ENCODE peak calls at places on chromosomes 2 and 18, in seven cellular contexts. One of them, this sample, is unnamed.

GRCh38 chr2:67389286-67389685 is 7.8 kb upstream of the ETAA1 start:
- DNase-seq in tibial artery: no peak
- DNase-seq in GM23338: peak; percentile 58
- DNase-seq in colonic mucosa: no peak
- DNase-seq in OCI-LY7: no peak
- DNase-seq in AG10803: peak; percentile 79
- DNase-seq in fibroblast of pulmonary artery: peak; percentile 78
- DNase-seq in this sample: peak; percentile 64

GRCh38 chr2:238602223-238602945 is 175.7 kb downstream of the ASB1 start:
- DNase-seq in tibial artery: no peak
- DNase-seq in GM23338: no peak
- DNase-seq in colonic mucosa: no peak
- DNase-seq in OCI-LY7: no peak
- DNase-seq in AG10803: no peak
- DNase-seq in fibroblast of pulmonary artery: no peak
- DNase-seq in this sample: no peak

GRCh38 chr2:1283020-1283801 is 130.1 kb upstream of the TPO start:
- DNase-seq in tibial artery: no peak
- DNase-seq in GM23338: no peak
- DNase-seq in colonic mucosa: no peak
- DNase-seq in OCI-LY7: no peak
- DNase-seq in AG10803: no peak
- DNase-seq in fibroblast of pulmonary artery: no peak
- DNase-seq in this sample: no peak

GRCh38 chr2:32706815-32707214 is 79.0 kb downstream of the TTC27 start:
- DNase-seq in tibial artery: no peak
- DNase-seq in GM23338: no peak
- DNase-seq in colonic mucosa: no peak
- DNase-seq in OCI-LY7: no peak
- DNase-seq in AG10803: no peak
- DNase-seq in fibroblast of pulmonary artery: no peak
- DNase-seq in this sample: no peak

GRCh38 chr2:105654474-105655004 is 90.2 kb upstream of the NCK2 start:
- DNase-seq in tibial artery: no peak
- DNase-seq in GM23338: no peak
- DNase-seq in colonic mucosa: no peak
- DNase-seq in OCI-LY7: no peak
- DNase-seq in AG10803: no peak
- DNase-seq in fibroblast of pulmonary artery: no peak
- DNase-seq in this sample: no peak

GRCh38 chr2:201484805-201485204 is 33.3 kb downstream of the STRADB start:
- DNase-seq in tibial artery: no peak
- DNase-seq in GM23338: no peak
- DNase-seq in colonic mucosa: no peak
- DNase-seq in OCI-LY7: no peak
- DNase-seq in AG10803: peak; percentile 67
- DNase-seq in fibroblast of pulmonary artery: no peak
- DNase-seq in this sample: no peak

GRCh38 chr18:54260376-54261072 is 8.8 kb upstream of the POLI start:
- DNase-seq in tibial artery: no peak
- DNase-seq in GM23338: no peak
- DNase-seq in colonic mucosa: no peak
- DNase-seq in OCI-LY7: no peak
- DNase-seq in AG10803: no peak
- DNase-seq in fibroblast of pulmonary artery: peak; percentile 60
- DNase-seq in this sample: no peak

GRCh38 chr2:45000921-45001628 is 8.2 kb downstream of the SIX2 start:
- DNase-seq in tibial artery: no peak
- DNase-seq in GM23338: peak; percentile 66
- DNase-seq in colonic mucosa: no peak
- DNase-seq in OCI-LY7: no peak
- DNase-seq in AG10803: no peak
- DNase-seq in fibroblast of pulmonary artery: peak; percentile 23
- DNase-seq in this sample: no peak

GRCh38 chr2:113230531-113230930 is 48.2 kb downstream of the PAX8 start:
- DNase-seq in tibial artery: no peak
- DNase-seq in GM23338: no peak
- DNase-seq in colonic mucosa: no peak
- DNase-seq in OCI-LY7: no peak
- DNase-seq in AG10803: peak; percentile 48
- DNase-seq in fibroblast of pulmonary artery: no peak
- DNase-seq in this sample: no peak

GRCh38 chr18:22847392-22847791 is 85.7 kb upstream of the RBBP8 start:
- DNase-seq in tibial artery: no peak
- DNase-seq in GM23338: peak; percentile 3
- DNase-seq in colonic mucosa: no peak
- DNase-seq in OCI-LY7: no peak
- DNase-seq in AG10803: peak; percentile 72
- DNase-seq in fibroblast of pulmonary artery: peak; percentile 59
- DNase-seq in this sample: no peak

GRCh38 chr2:102103992-102104871 is 38.3 kb upstream of the IL1R1 start:
- DNase-seq in tibial artery: peak; percentile 89
- DNase-seq in GM23338: no peak
- DNase-seq in colonic mucosa: peak; percentile 66
- DNase-seq in OCI-LY7: no peak
- DNase-seq in AG10803: peak; percentile 97
- DNase-seq in fibroblast of pulmonary artery: peak; percentile 98
- DNase-seq in this sample: peak; percentile 89

GRCh38 chr2:1771626-1772280 is 27.4 kb upstream of the PXDN start:
- DNase-seq in tibial artery: peak; percentile 28
- DNase-seq in GM23338: no peak
- DNase-seq in colonic mucosa: no peak
- DNase-seq in OCI-LY7: no peak
- DNase-seq in AG10803: no peak
- DNase-seq in fibroblast of pulmonary artery: no peak
- DNase-seq in this sample: no peak

GRCh38 chr2:216195565-216195978 is 86.4 kb downstream of the XRCC5 start:
- DNase-seq in tibial artery: no peak
- DNase-seq in GM23338: no peak
- DNase-seq in colonic mucosa: no peak
- DNase-seq in OCI-LY7: no peak
- DNase-seq in AG10803: peak; percentile 81
- DNase-seq in fibroblast of pulmonary artery: peak; percentile 80
- DNase-seq in this sample: peak; percentile 88

GRCh38 chr18:55317322-55317721 is 270.7 kb downstream of the TCF4 start:
- DNase-seq in tibial artery: no peak
- DNase-seq in GM23338: no peak
- DNase-seq in colonic mucosa: no peak
- DNase-seq in OCI-LY7: no peak
- DNase-seq in AG10803: no peak
- DNase-seq in fibroblast of pulmonary artery: no peak
- DNase-seq in this sample: no peak

GRCh38 chr18:9916067-9916684 is 2.4 kb downstream of the VAPA start:
- DNase-seq in tibial artery: no peak
- DNase-seq in GM23338: peak; percentile 47
- DNase-seq in colonic mucosa: no peak
- DNase-seq in OCI-LY7: no peak
- DNase-seq in AG10803: peak; percentile 36
- DNase-seq in fibroblast of pulmonary artery: peak; percentile 42
- DNase-seq in this sample: peak; percentile 41

GRCh38 chr18:44681611-44682010 is 923 bp downstream of the SETBP1 start:
- DNase-seq in tibial artery: no peak
- DNase-seq in GM23338: no peak
- DNase-seq in colonic mucosa: no peak
- DNase-seq in OCI-LY7: no peak
- DNase-seq in AG10803: no peak
- DNase-seq in fibroblast of pulmonary artery: no peak
- DNase-seq in this sample: no peak
- H3K4me3 ChIP-seq in tibial artery: peak overlapping the region; percentile 72
- H3K4me3 ChIP-seq in GM23338: peak overlapping the region; percentile 93
- H3K4me3 ChIP-seq in colonic mucosa: peak overlapping the region; percentile 73
- H3K4me3 ChIP-seq in OCI-LY7: peak overlapping the region; percentile 70
- H3K4me3 ChIP-seq in AG10803: peak overlapping the region; percentile 78
- H3K4me3 ChIP-seq in fibroblast of pulmonary artery: no peak overlapping the region
- H3K4me3 ChIP-seq in this sample: peak overlapping the region; percentile 57

DNA sequence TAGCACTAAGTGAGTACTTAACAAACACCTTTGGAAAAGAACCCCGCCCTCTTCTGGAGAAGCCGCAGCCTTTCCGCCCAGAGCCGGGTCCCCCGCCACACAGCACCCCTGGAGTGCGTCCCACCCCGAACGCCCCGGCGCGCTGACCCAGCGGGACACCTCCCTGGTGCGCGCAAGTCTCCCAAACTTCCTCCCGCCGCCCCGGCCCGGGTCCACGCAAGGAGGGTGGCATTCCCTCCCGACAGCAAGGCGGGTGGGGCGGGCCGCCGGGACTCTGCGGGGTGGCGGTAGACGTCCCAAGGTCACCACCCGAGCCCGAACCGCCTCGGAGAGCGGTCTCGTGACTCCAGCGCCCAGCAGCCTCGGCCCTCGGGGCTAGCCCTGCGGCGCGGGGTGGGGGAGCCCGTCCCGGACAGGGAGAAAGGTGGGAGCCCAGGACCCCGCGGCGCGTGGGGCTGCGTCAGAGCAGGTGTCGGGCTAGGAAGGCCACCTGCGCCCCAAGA is 598 bp downstream of the CCDC93 start:
- DNase-seq in tibial artery: peak; percentile 68
- DNase-seq in GM23338: peak; percentile 57
- DNase-seq in colonic mucosa: peak; percentile 72
- DNase-seq in OCI-LY7: peak; percentile 39
- DNase-seq in AG10803: peak; percentile 25
- DNase-seq in fibroblast of pulmonary artery: no peak
- DNase-seq in this sample: no peak
- TF ChIP-seq CTCF in tibial artery: no peak
- TF ChIP-seq CTCF in GM23338: no peak
- TF ChIP-seq CTCF in colonic mucosa: no peak
- TF ChIP-seq CTCF in OCI-LY7: peak; percentile 34
- TF ChIP-seq CTCF in AG10803: no peak
- TF ChIP-seq CTCF in fibroblast of pulmonary artery: no peak
- TF ChIP-seq CTCF in this sample: no peak

GRCh38 chr2:109615637-109616144 is 1.5 kb downstream of the SOWAHC start:
- DNase-seq in tibial artery: no peak
- DNase-seq in GM23338: peak; percentile 61
- DNase-seq in colonic mucosa: peak; percentile 80
- DNase-seq in OCI-LY7: no peak
- DNase-seq in AG10803: no peak
- DNase-seq in fibroblast of pulmonary artery: no peak
- DNase-seq in this sample: no peak

GRCh38 chr2:109612991-109613921 is 510 bp downstream of the SEPTIN10 start:
- DNase-seq in tibial artery: peak; percentile 78
- DNase-seq in GM23338: peak; percentile 55
- DNase-seq in colonic mucosa: peak; percentile 58
- DNase-seq in OCI-LY7: no peak
- DNase-seq in AG10803: peak; percentile 71
- DNase-seq in fibroblast of pulmonary artery: peak; percentile 73
- DNase-seq in this sample: peak; percentile 69

GRCh38 chr2:109614715-109615636 is 812 bp downstream of the SOWAHC start:
- DNase-seq in tibial artery: peak; percentile 67
- DNase-seq in GM23338: peak; percentile 38
- DNase-seq in colonic mucosa: peak; percentile 47
- DNase-seq in OCI-LY7: no peak
- DNase-seq in AG10803: no peak
- DNase-seq in fibroblast of pulmonary artery: peak; percentile 35
- DNase-seq in this sample: no peak

GRCh38 chr2:109616184-109616583 is 2.0 kb downstream of the SOWAHC start:
- DNase-seq in tibial artery: no peak
- DNase-seq in GM23338: no peak
- DNase-seq in colonic mucosa: no peak
- DNase-seq in OCI-LY7: no peak
- DNase-seq in AG10803: no peak
- DNase-seq in fibroblast of pulmonary artery: no peak
- DNase-seq in this sample: no peak

DNA sequence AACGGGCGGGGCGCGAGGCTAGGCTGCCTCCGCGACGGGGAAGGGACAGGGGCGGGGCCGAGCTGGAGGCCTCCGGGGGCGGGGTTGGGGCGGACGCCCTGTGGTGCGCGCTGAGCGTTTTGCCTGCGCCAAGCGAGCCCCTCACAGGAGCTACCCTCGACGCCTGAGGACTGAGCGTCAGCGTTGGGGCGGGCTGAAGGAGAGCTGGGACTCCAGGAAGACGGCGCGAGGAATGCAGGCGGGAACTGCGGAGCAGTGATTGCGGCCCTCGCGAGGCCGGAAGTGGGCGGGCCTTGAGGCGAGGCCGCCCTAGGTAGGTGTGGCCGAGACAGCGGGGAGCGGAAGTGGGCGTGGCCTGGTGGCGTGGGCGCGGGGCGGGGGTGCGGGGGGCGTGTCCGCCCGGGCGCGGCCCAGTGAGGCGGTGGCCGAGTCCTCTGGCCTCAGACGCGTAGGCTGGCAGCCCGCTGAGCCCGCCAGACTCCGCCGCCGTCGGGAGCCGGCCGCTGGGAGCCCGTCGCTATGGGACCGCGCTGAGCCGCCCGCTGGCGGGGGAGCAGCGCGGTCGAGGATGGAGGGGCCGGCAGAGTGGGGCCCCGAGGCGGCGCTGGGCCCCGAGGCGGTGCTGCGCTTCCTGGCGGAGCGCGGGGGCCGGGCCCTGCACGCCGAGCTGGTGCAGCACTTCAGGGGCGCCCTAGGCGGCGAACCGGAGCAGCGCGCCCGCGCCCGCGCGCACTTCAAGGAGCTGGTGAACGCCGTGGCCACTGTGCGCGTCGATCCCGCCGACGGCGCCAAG is at the start of the genes SEPTIN10 and SOWAHC:
- DNase-seq in tibial artery: peak; percentile 99
- DNase-seq in GM23338: peak; percentile 97
- DNase-seq in colonic mucosa: peak; percentile 94
- DNase-seq in OCI-LY7: no peak
- DNase-seq in AG10803: peak; percentile 100
- DNase-seq in fibroblast of pulmonary artery: peak; percentile 100
- DNase-seq in this sample: peak; percentile 100
- H3K4me3 ChIP-seq in tibial artery: peak within 1 kb of the TSS; percentile 82
- H3K4me3 ChIP-seq in GM23338: peak within 1 kb of the TSS; percentile 97
- H3K4me3 ChIP-seq in colonic mucosa: peak within 1 kb of the TSS; percentile 64
- H3K4me3 ChIP-seq in OCI-LY7: no peak within 1 kb of the TSS
- H3K4me3 ChIP-seq in AG10803: peak within 1 kb of the TSS; percentile 84
- H3K4me3 ChIP-seq in fibroblast of pulmonary artery: peak within 1 kb of the TSS; percentile 94
- H3K4me3 ChIP-seq in this sample: peak within 1 kb of the TSS; percentile 85

DNA sequence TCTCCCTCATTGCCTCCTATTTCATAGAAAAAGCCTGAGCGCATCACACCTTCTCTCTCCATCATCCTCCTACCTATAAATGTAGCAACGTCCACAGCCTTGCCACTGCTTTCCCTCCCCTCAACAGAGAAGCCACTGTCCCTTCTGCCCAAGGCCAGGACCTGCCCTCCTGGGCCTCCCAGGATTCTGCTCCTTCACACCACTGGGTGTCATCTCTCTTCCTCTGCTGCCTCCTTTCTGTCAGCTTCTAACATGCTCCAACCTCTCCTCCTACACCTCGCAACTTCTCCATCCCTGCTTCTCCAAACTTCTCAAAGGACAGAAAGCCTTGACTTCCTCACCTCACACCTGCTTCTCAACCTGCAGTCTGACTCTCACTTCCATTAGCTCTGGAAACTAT is 21.2 kb upstream of the ME2 start:
- DNase-seq in tibial artery: no peak
- DNase-seq in GM23338: no peak
- DNase-seq in colonic mucosa: no peak
- DNase-seq in OCI-LY7: no peak
- DNase-seq in AG10803: no peak
- DNase-seq in fibroblast of pulmonary artery: no peak
- DNase-seq in this sample: no peak
- TF ChIP-seq CTCF in tibial artery: no peak
- TF ChIP-seq CTCF in GM23338: no peak
- TF ChIP-seq CTCF in colonic mucosa: no peak
- TF ChIP-seq CTCF in OCI-LY7: no peak
- TF ChIP-seq CTCF in AG10803: peak; percentile 15
- TF ChIP-seq CTCF in fibroblast of pulmonary artery: peak; percentile 3
- TF ChIP-seq CTCF in this sample: no peak

This sample was measured in astrocyte of the spinal cord.